ENCODE peak calls at places on chromosomes 13 and 19, in six cellular contexts. U is cardiac fibroblast; I is ecto neural progenitor cell; W is T-helper 1 cell; Q is M059J; G is stimulated activated CD4-positive, alpha-beta T cell treated with anti-CD3 and anti-CD28 coated beads, Interleukin-2, amount 100 ng/mL, for 24 hours. M is an unnamed sample.
A peak's percentile ranks its signal among the peaks of the same experiment; 100 is the strongest.

GRCh38 chr13:59774511-59774911 is 389.2 kb downstream of the DIAPH3 start:
- DNase-seq in U (peak; percentile 63), I (no peak), W (no peak), Q (peak; percentile 76), G (no peak), M (no peak)

GRCh38 chr13:48411281-48412099 is 1.4 kb downstream of the LPAR6 start:
- DNase-seq in U (no peak), I (no peak), W (no peak), Q (no peak), G (no peak), M (no peak)

GRCh38 chr19:3284759-3285646 is 60.5 kb downstream of the CELF5 start:
- DNase-seq in U (peak; percentile 49), I (peak; percentile 99), W (peak; percentile 53), Q (peak; percentile 59), G (peak; percentile 72), M (peak; percentile 64)

GRCh38 chr13:26601669-26602068 is 44.2 kb downstream of the WASF3 start:
- DNase-seq in U (peak; percentile 38), I (no peak), W (no peak), Q (peak; percentile 78), G (no peak), M (no peak)

GRCh38 chr19:56668676-56669075 is 2.9 kb downstream of the ZNF835 start:
- DNase-seq in U (no peak), I (no peak), W (no peak), Q (no peak), G (no peak), M (no peak)

GRCh38 chr13:93847162-93847561 is 620.6 kb downstream of the GPC6 start:
- DNase-seq in U (peak; percentile 44), I (no peak), W (no peak), Q (peak; percentile 45), G (no peak), M (no peak)

GRCh38 chr19:2376784-2377519 is 16.9 kb downstream of the TMPRSS9 start:
- DNase-seq in U (no peak), I (no peak), W (no peak), Q (no peak), G (no peak), M (no peak)

GRCh38 chr19:743168-743687 is 7.7 kb upstream of the MISP start:
- DNase-seq in U (peak; percentile 74), I (no peak), W (no peak), Q (no peak), G (no peak), M (no peak)